ENCODE peak calls at places on chromosome 2, in four cellular contexts. One of them, this sample, is unnamed.

GRCh38 chr2:23595601-23596251 is 210.7 kb downstream of the KLHL29 start:
- DNase-seq in HFF-Myc: no peak
- DNase-seq in glutamatergic neuron: no peak
- DNase-seq in K562: no peak
- DNase-seq in this sample: no peak

GRCh38 chr2:197827618-197828017 is 23.2 kb downstream of the PLCL1 start:
- DNase-seq in HFF-Myc: no peak
- DNase-seq in glutamatergic neuron: no peak
- DNase-seq in K562: no peak
- DNase-seq in this sample: no peak

GRCh38 chr2:57479994-57480393 is 566.6 kb upstream of the VRK2 start:
- DNase-seq in glutamatergic neuron: no peak
- DNase-seq in HFF-Myc: no peak
- DNase-seq in K562: no peak
- DNase-seq in this sample: no peak

GRCh38 chr2:200239216-200239615 is 67.3 kb upstream of the SPATS2L start:
- DNase-seq in HFF-Myc: no peak
- DNase-seq in K562: no peak
- DNase-seq in glutamatergic neuron: no peak
- DNase-seq in this sample: no peak

GRCh38 chr2:71505086-71505769 is 51.9 kb downstream of the DYSF start:
- DNase-seq in HFF-Myc: no peak
- DNase-seq in glutamatergic neuron: no peak
- DNase-seq in K562: no peak
- DNase-seq in this sample: no peak

GRCh38 chr2:218329826-218330651 is 26.6 kb upstream of the CATIP start:
- DNase-seq in HFF-Myc: no peak
- DNase-seq in K562: no peak
- DNase-seq in glutamatergic neuron: no peak
- DNase-seq in this sample: no peak

GRCh38 chr2:109346601-109347228 is 217.7 kb downstream of the SH3RF3 start:
- DNase-seq in HFF-Myc: no peak
- DNase-seq in K562: no peak
- DNase-seq in glutamatergic neuron: no peak
- DNase-seq in this sample: no peak

GRCh38 chr2:163471947-163472346 is 263.9 kb downstream of the FIGN start:
- DNase-seq in K562: no peak
- DNase-seq in glutamatergic neuron: no peak
- DNase-seq in HFF-Myc: no peak
- DNase-seq in this sample: no peak

GRCh38 chr2:46227022-46227421 is 70.2 kb upstream of the EPAS1 start:
- DNase-seq in HFF-Myc: no peak
- DNase-seq in K562: no peak
- DNase-seq in glutamatergic neuron: no peak
- DNase-seq in this sample: no peak

GRCh38 chr2:105324732-105325131 is 4.8 kb downstream of the TGFBRAP1 start:
- DNase-seq in K562: no peak
- DNase-seq in HFF-Myc: no peak
- DNase-seq in glutamatergic neuron: no peak
- DNase-seq in this sample: peak; percentile 71

GRCh38 chr2:50448556-50448955 is 583.4 kb downstream of the NRXN1 start:
- DNase-seq in glutamatergic neuron: no peak
- DNase-seq in HFF-Myc: no peak
- DNase-seq in K562: no peak
- DNase-seq in this sample: no peak

GRCh38 chr2:65231892-65232477 is 4.4 kb downstream of the ACTR2 start:
- DNase-seq in glutamatergic neuron: no peak
- DNase-seq in K562: peak; percentile 22
- DNase-seq in HFF-Myc: no peak
- DNase-seq in this sample: peak; percentile 64

GRCh38 chr2:238434846-238435751 is 8.4 kb downstream of the ASB1 start:
- DNase-seq in glutamatergic neuron: no peak
- DNase-seq in K562: no peak
- DNase-seq in HFF-Myc: no peak
- DNase-seq in this sample: no peak

GRCh38 chr2:238433941-238434845 is 7.5 kb downstream of the ASB1 start:
- DNase-seq in HFF-Myc: no peak
- DNase-seq in glutamatergic neuron: no peak
- DNase-seq in K562: no peak
- DNase-seq in this sample: peak; percentile 92

GRCh38 chr2:238431431-238431830 is 4.7 kb downstream of the ASB1 start:
- DNase-seq in glutamatergic neuron: no peak
- DNase-seq in K562: no peak
- DNase-seq in HFF-Myc: no peak
- DNase-seq in this sample: no peak

GRCh38 chr2:238435752-238436096 is 9.0 kb downstream of the ASB1 start:
- DNase-seq in HFF-Myc: no peak
- DNase-seq in glutamatergic neuron: no peak
- DNase-seq in K562: no peak
- DNase-seq in this sample: no peak

DNA sequence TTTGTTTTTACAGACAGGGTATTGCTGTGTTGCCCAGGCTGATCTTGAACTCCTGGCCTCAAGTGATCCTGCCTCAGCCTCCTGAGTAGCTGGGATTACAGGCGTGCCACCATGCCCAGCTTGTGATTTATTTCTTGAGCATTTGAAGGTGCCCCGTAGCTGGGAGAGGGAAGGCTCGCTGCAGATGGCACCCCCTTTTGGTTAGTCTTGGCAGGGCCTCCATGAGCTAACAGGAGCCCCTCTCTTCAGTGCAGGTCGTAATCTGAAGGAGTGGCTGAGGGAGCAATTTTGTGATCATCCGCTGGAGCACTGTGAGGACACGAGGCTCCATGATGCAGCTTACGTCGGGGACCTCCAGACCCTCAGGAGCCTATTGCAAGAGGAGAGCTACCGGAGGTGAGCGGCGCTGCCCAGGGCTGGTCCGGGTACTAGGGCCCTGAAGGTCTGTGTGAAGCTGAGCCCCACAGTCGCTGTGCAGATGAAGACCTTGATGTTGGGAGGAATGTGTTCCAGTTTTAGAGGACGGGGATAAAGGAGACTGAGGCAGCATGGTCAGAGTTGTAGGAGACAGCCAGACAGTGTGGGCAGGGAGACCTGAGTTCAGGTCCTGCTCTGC is 6.7 kb downstream of the ASB1 start:
- DNase-seq in HFF-Myc: no peak
- DNase-seq in K562: no peak
- DNase-seq in glutamatergic neuron: no peak
- DNase-seq in this sample: no peak
- TF ChIP-seq CTCF in HFF-Myc: no peak
- TF ChIP-seq CTCF in K562: no peak
- TF ChIP-seq CTCF in glutamatergic neuron: no peak
- TF ChIP-seq CTCF in this sample: no peak

DNA sequence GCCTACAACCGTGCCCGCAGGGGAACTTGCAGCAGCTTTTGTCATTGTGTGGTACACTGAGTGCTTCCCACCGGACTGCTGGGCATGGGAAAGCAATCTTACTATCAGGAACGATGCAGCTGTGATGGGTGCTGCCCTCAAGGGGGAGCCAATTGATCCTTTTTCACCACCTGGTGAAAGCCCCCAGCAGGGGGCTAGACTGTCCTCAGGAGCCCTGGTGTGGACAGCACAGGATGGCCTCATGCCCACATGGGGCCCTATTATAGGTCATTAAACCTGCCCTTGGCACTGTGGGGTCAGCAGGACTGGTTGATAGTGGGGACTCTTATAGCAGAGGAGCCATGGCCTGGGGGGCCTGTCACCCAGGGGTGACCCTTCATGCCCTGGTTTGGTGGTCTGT is 172.2 kb downstream of the GLI2 start:
- DNase-seq in glutamatergic neuron: no peak
- DNase-seq in K562: peak; percentile 53
- DNase-seq in HFF-Myc: no peak
- DNase-seq in this sample: no peak
- TF ChIP-seq CTCF in glutamatergic neuron: peak; percentile 11
- TF ChIP-seq CTCF in K562: peak; percentile 79
- TF ChIP-seq CTCF in HFF-Myc: no peak
- TF ChIP-seq CTCF in this sample: peak; percentile 5

GRCh38 chr2:164913011-164913410 is 42.3 kb downstream of the SLC38A11 start:
- DNase-seq in HFF-Myc: no peak
- DNase-seq in K562: no peak
- DNase-seq in glutamatergic neuron: no peak
- DNase-seq in this sample: no peak

GRCh38 chr2:164906947-164907346 is 48.4 kb downstream of the SLC38A11 start:
- DNase-seq in K562: no peak
- DNase-seq in glutamatergic neuron: no peak
- DNase-seq in HFF-Myc: no peak
- DNase-seq in this sample: no peak

GRCh38 chr2:164913640-164914346 is 41.5 kb downstream of the SLC38A11 start:
- DNase-seq in glutamatergic neuron: no peak
- DNase-seq in HFF-Myc: no peak
- DNase-seq in K562: no peak
- DNase-seq in this sample: no peak

GRCh38 chr2:164910091-164910899 is 45.0 kb downstream of the SLC38A11 start:
- DNase-seq in glutamatergic neuron: no peak
- DNase-seq in HFF-Myc: peak; percentile 79
- DNase-seq in K562: no peak
- DNase-seq in this sample: peak; percentile 55

DNA sequence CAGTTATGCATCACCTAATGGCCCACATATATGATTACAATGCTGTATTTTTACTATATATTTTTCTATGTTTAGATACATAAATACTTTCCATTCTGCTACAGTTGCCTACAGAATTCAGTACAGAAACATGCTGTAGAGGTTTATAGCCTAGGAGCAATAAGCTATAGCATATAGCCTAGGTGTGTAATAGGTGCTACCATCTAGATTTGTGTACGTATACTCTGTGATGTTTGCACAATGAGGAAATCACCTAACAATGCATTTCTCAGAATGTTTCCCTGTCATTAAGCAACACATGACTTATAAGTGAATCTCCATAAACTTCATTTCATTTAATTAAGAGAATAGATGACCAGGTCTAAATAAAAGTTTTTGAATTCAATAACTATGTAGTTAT is 43.5 kb downstream of the SLC38A11 start:
- DNase-seq in glutamatergic neuron: no peak
- DNase-seq in HFF-Myc: no peak
- DNase-seq in K562: no peak
- DNase-seq in this sample: no peak
- TF ChIP-seq CTCF in glutamatergic neuron: no peak
- TF ChIP-seq CTCF in HFF-Myc: no peak
- TF ChIP-seq CTCF in K562: no peak
- TF ChIP-seq CTCF in this sample: no peak

DNA sequence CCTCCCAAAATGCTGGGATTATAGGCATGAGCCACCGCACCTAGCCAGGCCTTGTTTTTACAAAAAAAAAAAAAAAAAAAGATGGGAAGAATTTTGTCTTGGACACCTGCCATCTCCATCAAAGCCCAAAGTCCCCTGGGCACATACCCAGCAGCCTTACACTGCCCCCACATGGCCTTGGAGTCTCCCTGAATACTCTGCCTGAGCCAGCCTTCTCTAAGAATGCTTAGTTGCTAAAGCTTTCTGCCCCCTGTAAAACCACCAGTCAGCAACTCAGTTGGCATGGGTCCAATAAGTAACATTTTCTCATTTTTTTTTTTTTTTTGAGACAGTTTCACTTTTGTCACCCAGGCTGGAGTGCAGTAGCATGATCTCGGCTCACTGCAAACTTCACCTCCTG is 40.6 kb downstream of the SPC25 start:
- DNase-seq in K562: peak; percentile 47
- DNase-seq in glutamatergic neuron: peak; percentile 17
- DNase-seq in HFF-Myc: peak; percentile 17
- DNase-seq in this sample: no peak
- TF ChIP-seq CTCF in K562: peak; percentile 44
- TF ChIP-seq CTCF in glutamatergic neuron: no peak
- TF ChIP-seq CTCF in HFF-Myc: peak; percentile 35
- TF ChIP-seq CTCF in this sample: no peak

This sample was measured in AG09309.